ENCODE peak calls at places on chromosomes 1 and 21, in six cellular contexts. O, H, P, N, Q and F are unnamed samples.

GRCh38 chr1:234544094-234544579 is 65.2 kb upstream of the TARBP1 start:
- DNase-seq in O (peak; percentile 93), H (no peak), P (peak; percentile 68), N (peak; percentile 43), Q (peak; percentile 96), F (peak; percentile 67)

GRCh38 chr1:39173119-39173994 is 31.1 kb upstream of the MACF1 start:
- DNase-seq in O (peak; percentile 70), H (no peak), P (no peak), N (no peak), Q (no peak), F (no peak)

GRCh38 chr1:235974616-235975015 is 90.3 kb downstream of the NID1 start:
- DNase-seq in O (peak; percentile 52), H (no peak), P (no peak), N (no peak), Q (no peak), F (no peak)

GRCh38 chr1:160862151-160863061 is at the start of gene CD244:
- DNase-seq in O (no peak), H (no peak), P (no peak), N (peak; percentile 42), Q (no peak), F (no peak)

GRCh38 chr21:35084869-35085268 is 35.8 kb upstream of the RUNX1 start:
- DNase-seq in O (peak; percentile 99), H (no peak), P (peak; percentile 90), N (no peak), Q (peak; percentile 95), F (peak; percentile 56)

GRCh38 chr1:168079761-168080160 is 57.0 kb downstream of the GPR161 start:
- DNase-seq in O (peak; percentile 75), H (no peak), P (peak; percentile 77), N (no peak), Q (peak; percentile 83), F (peak; percentile 33)

GRCh38 chr1:156676450-156676819 is 772 bp downstream of the NES start:
- DNase-seq in O (peak; percentile 33), H (no peak), P (no peak), N (no peak), Q (no peak), F (peak; percentile 42)

GRCh38 chr1:7760245-7760644 is 10.9 kb upstream of the VAMP3 start:
- DNase-seq in O (peak; percentile 30), H (no peak), P (no peak), N (no peak), Q (no peak), F (no peak)

GRCh38 chr1:207883660-207884245 is 27.2 kb downstream of the CD34 start:
- DNase-seq in O (no peak), H (no peak), P (no peak), N (no peak), Q (no peak), F (no peak)

GRCh38 chr1:86616871-86617270 is 70.0 kb downstream of the CLCA4 start:
- DNase-seq in O (no peak), H (no peak), P (no peak), N (no peak), Q (no peak), F (no peak)

GRCh38 chr1:57061369-57061768 is 95.6 kb upstream of the C8B start:
- DNase-seq in O (peak; percentile 5), H (no peak), P (peak; percentile 16), N (no peak), Q (peak; percentile 21), F (peak; percentile 32)

GRCh38 chr1:234372011-234372757 is 1.1 kb upstream of the COA6 start:
- DNase-seq in O (no peak), H (no peak), P (no peak), N (no peak), Q (no peak), F (no peak)

GRCh38 chr1:168455764-168456163 is 88.0 kb downstream of the XCL2 start:
- DNase-seq in O (no peak), H (no peak), P (no peak), N (no peak), Q (no peak), F (no peak)

GRCh38 chr1:233081686-233082085 is 131.3 kb downstream of the NTPCR start:
- DNase-seq in O (peak; percentile 43), H (no peak), P (no peak), N (no peak), Q (no peak), F (no peak)

GRCh38 chr1:225004396-225004795 is 74.9 kb downstream of the DNAH14 start:
- DNase-seq in O (no peak), H (no peak), P (no peak), N (no peak), Q (no peak), F (no peak)

GRCh38 chr1:28668956-28669719 is 554 bp downstream of the GMEB1 start:
- DNase-seq in O (peak; percentile 55), H (peak; percentile 49), P (peak; percentile 22), N (peak; percentile 47), Q (peak; percentile 48), F (peak; percentile 95)

GRCh38 chr1:187078916-187079315 is 250.2 kb downstream of the PLA2G4A start:
- DNase-seq in O (no peak), H (no peak), P (no peak), N (no peak), Q (no peak), F (no peak)

GRCh38 chr1:26598890-26599289 is 69.3 kb downstream of the RPS6KA1 start:
- DNase-seq in O (no peak), H (no peak), P (no peak), N (no peak), Q (no peak), F (no peak)

GRCh38 chr1:231533240-231533639 is 4.8 kb downstream of the TSNAX start:
- DNase-seq in O (no peak), H (no peak), P (no peak), N (no peak), Q (no peak), F (no peak)